ENCODE peak calls at places on chromosomes 4 and X, in nine cellular contexts. K, U, M, A, O, P, W, C and N are unnamed samples.
A peak's percentile ranks its signal among the peaks of the same experiment; 100 is the strongest.

GRCh38 chr4:158998624-158999023 is 104.3 kb upstream of the RAPGEF2 start:
- DNase-seq in P (no peak), U (no peak), M (no peak), K (peak; percentile 60), C (no peak), O (no peak), A (peak; percentile 64), W (no peak), N (no peak)

GRCh38 chrX:47748576-47748975 is 88.1 kb upstream of the ZNF81 start:
- DNase-seq in C (no peak), W (no peak), A (no peak), O (no peak), P (no peak), U (peak; percentile 9), M (no peak), K (peak; percentile 54), N (no peak)

GRCh38 chrX:32877592-32877991 is 333.8 kb downstream of the DMD start:
- DNase-seq in U (no peak), C (no peak), M (no peak), A (no peak), K (no peak), W (no peak), O (no peak), P (no peak), N (no peak)

GRCh38 chrX:24789047-24789446 is 95.3 kb downstream of the POLA1 start:
- DNase-seq in W (no peak), A (no peak), O (no peak), K (no peak), U (no peak), P (no peak), C (no peak), M (no peak), N (no peak)

GRCh38 chr4:94978904-94979303 is 221.1 kb downstream of the BMPR1B start:
- DNase-seq in O (no peak), A (no peak), U (no peak), M (no peak), C (no peak), W (no peak), P (no peak), K (no peak), N (no peak)

GRCh38 chrX:120358687-120359086 is 3.2 kb upstream of the ATP1B4 start:
- DNase-seq in C (no peak), W (peak; percentile 29), O (peak; percentile 33), M (no peak), U (no peak), P (no peak), A (peak; percentile 5), K (peak; percentile 0), N (no peak)

GRCh38 chr4:104416725-104417363 is 77.8 kb downstream of the CXXC4 start:
- DNase-seq in W (no peak), M (no peak), A (no peak), U (no peak), K (no peak), C (no peak), P (no peak), O (no peak), N (no peak)

GRCh38 chrX:83004012-83004411 is 504.1 kb upstream of the POU3F4 start:
- DNase-seq in W (no peak), A (no peak), M (no peak), P (no peak), U (no peak), C (no peak), K (no peak), O (no peak), N (no peak)

GRCh38 chr4:13933163-13933562 is 305.6 kb upstream of the BOD1L1 start:
- DNase-seq in O (no peak), K (peak; percentile 61), U (peak; percentile 24), P (no peak), M (no peak), A (peak; percentile 55), W (no peak), C (no peak), N (peak; percentile 14)

GRCh38 chrX:85243155-85243554 is 424 bp downstream of the SATL1 start:
- DNase-seq in A (no peak), C (no peak), W (no peak), U (no peak), K (no peak), M (no peak), O (no peak), P (no peak), N (no peak)

GRCh38 chrX:13747836-13748235 is 13.3 kb downstream of the OFD1 start:
- DNase-seq in O (no peak), K (peak; percentile 67), W (peak; percentile 20), P (peak; percentile 25), M (peak; percentile 71), A (peak; percentile 34), U (no peak), C (peak; percentile 68), N (peak; percentile 24)

GRCh38 chr4:128517096-128517738 is 229.6 kb upstream of the PGRMC2 start:
- DNase-seq in P (peak; percentile 58), M (peak; percentile 53), W (no peak), K (peak; percentile 88), C (peak; percentile 87), A (peak; percentile 52), U (peak; percentile 87), O (no peak), N (no peak)

GRCh38 chr4:139014391-139015268 is 951 bp upstream of the NOCT start:
- DNase-seq in U (peak; percentile 76), A (peak; percentile 82), W (no peak), C (peak; percentile 57), K (peak; percentile 95), M (peak; percentile 98), P (peak; percentile 92), O (no peak), N (peak; percentile 68)

GRCh38 chr4:160877087-160877790 is 1286.6 kb downstream of the FSTL5 start:
- DNase-seq in O (no peak), P (peak; percentile 39), K (no peak), C (no peak), M (no peak), W (no peak), U (no peak), A (no peak), N (no peak)

GRCh38 chr4:142278663-142279062 is 567.4 kb downstream of the INPP4B start:
- DNase-seq in P (no peak), C (no peak), U (no peak), K (no peak), W (no peak), M (no peak), O (no peak), A (no peak), N (no peak)

GRCh38 chr4:85793256-85793655 is 318.3 kb downstream of the ARHGAP24 start:
- DNase-seq in M (no peak), W (no peak), O (no peak), A (no peak), K (peak; percentile 27), P (no peak), U (no peak), C (no peak), N (no peak)

GRCh38 chr4:102339018-102339417 is 6.3 kb downstream of the SLC39A8 start:
- DNase-seq in C (no peak), M (no peak), O (no peak), U (no peak), K (no peak), P (no peak), W (no peak), A (no peak), N (no peak)